ENCODE peak calls at places on chromosomes 11 and 22, in five cellular contexts. A, S, P, J and M are unnamed samples.

GRCh38 chr22:17754233-17754925 is 19.9 kb downstream of the BID start:
- DNase-seq in P (no peak), A (no peak), S (no peak), J (no peak), M (peak; percentile 29)

GRCh38 chr22:46061124-46061410 is 84.1 kb upstream of the WNT7B start:
- DNase-seq in P (no peak), S (no peak), J (no peak), A (peak; percentile 3), M (no peak)

GRCh38 chr11:81345609-81346008 is 1388.1 kb downstream of the FAM181B start:
- DNase-seq in A (no peak), P (no peak), S (no peak), J (no peak), M (no peak)

GRCh38 chr11:59875856-59876519 is 2.6 kb upstream of the OOSP3 start:
- DNase-seq in P (no peak), S (no peak), J (no peak), A (no peak), M (no peak)

GRCh38 chr22:17056807-17057206 is 28.0 kb upstream of the IL17RA start:
- DNase-seq in P (no peak), A (no peak), S (no peak), J (no peak), M (no peak)

GRCh38 chr22:28703436-28703835 is 23.8 kb upstream of the TTC28 start:
- DNase-seq in A (no peak), P (no peak), J (no peak), S (no peak), M (no peak)

GRCh38 chr22:19179472-19180048 is 1.0 kb upstream of the SLC25A1 start:
- DNase-seq in A (peak; percentile 86), P (peak; percentile 79), S (peak; percentile 76), J (peak; percentile 86), M (peak; percentile 81)

GRCh38 chr11:133982151-133982550 is 25.4 kb upstream of the IGSF9B start:
- DNase-seq in S (no peak), A (no peak), J (no peak), P (no peak), M (no peak)

GRCh38 chr11:116563713-116564050 is 209.1 kb downstream of the BUD13 start:
- DNase-seq in A (no peak), P (no peak), J (no peak), S (no peak), M (no peak)

GRCh38 chr11:119373917-119374631 is 7.4 kb downstream of the USP2 start:
- DNase-seq in J (peak; percentile 79), P (peak; percentile 74), S (peak; percentile 55), A (peak; percentile 84), M (peak; percentile 89)

GRCh38 chr11:84906995-84907394 is 720.1 kb downstream of the DLG2 start:
- DNase-seq in P (no peak), J (no peak), A (no peak), S (no peak), M (no peak)

GRCh38 chr11:23509023-23509422 is 648.7 kb upstream of the CCDC179 start:
- DNase-seq in A (no peak), J (no peak), S (no peak), P (no peak), M (no peak)

GRCh38 chr11:9982796-9983579 is 311.0 kb downstream of the SBF2 start:
- DNase-seq in S (no peak), A (peak; percentile 38), P (no peak), J (no peak), M (peak; percentile 76)

GRCh38 chr11:48210052-48210451 is 6.6 kb upstream of the OR4B1 start:
- DNase-seq in S (no peak), A (no peak), J (no peak), P (no peak), M (peak; percentile 21)

GRCh38 chr11:76795285-76795935 is 12.3 kb downstream of the TSKU start:
- DNase-seq in S (no peak), J (no peak), A (no peak), P (no peak), M (no peak)

GRCh38 chr11:103359221-103359620 is 250.0 kb downstream of the DYNC2H1 start:
- DNase-seq in J (no peak), P (no peak), S (no peak), A (no peak), M (no peak)

GRCh38 chr11:77542296-77542695 is 47.5 kb upstream of the AQP11 start:
- DNase-seq in A (no peak), S (no peak), J (no peak), P (no peak), M (no peak)

GRCh38 chr11:2791521-2792375 is 92.0 kb upstream of the KCNQ1OT1 start:
- DNase-seq in J (peak; percentile 30), S (no peak), P (no peak), A (peak; percentile 14), M (no peak)

GRCh38 chr11:110317516-110317932 is 21.1 kb upstream of the RDX start:
- DNase-seq in P (no peak), S (peak; percentile 43), J (no peak), A (no peak), M (peak; percentile 87)

GRCh38 chr11:69463181-69463891 is 18.1 kb upstream of the LINC01488 start:
- DNase-seq in A (no peak), P (no peak), J (no peak), S (no peak), M (no peak)

GRCh38 chr22:28344893-28345292 is 334.7 kb downstream of the TTC28 start:
- DNase-seq in P (no peak), A (no peak), S (no peak), J (no peak), M (no peak)

GRCh38 chr11:117506856-117507425 is 179.3 kb downstream of the CEP164 start:
- DNase-seq in A (no peak), S (no peak), J (no peak), P (no peak), M (no peak)

GRCh38 chr11:43830928-43831440 is 49.6 kb upstream of the ALKBH3 start:
- DNase-seq in A (peak; percentile 8), J (no peak), S (peak; percentile 99), P (no peak), M (peak; percentile 90)

GRCh38 chr11:57214087-57214395 is 23.0 kb downstream of the APLNR start:
- DNase-seq in A (no peak), S (no peak), P (no peak), J (no peak), M (no peak)

GRCh38 chr22:42621505-42622002 is 6.9 kb upstream of the POLDIP3 start:
- DNase-seq in J (peak; percentile 69), S (no peak), A (peak; percentile 80), P (peak; percentile 68), M (peak; percentile 64)

GRCh38 chr22:22110548-22111266 is 128.1 kb upstream of the TOP3B start:
- DNase-seq in P (no peak), S (no peak), J (peak; percentile 40), A (peak; percentile 51), M (peak; percentile 53)

GRCh38 chr11:125175166-125175565 is 10.6 kb downstream of the PKNOX2 start:
- DNase-seq in J (no peak), P (no peak), A (no peak), S (no peak), M (no peak)

GRCh38 chr11:16346975-16347374 is 9.4 kb downstream of the SOX6 start:
- DNase-seq in P (no peak), A (no peak), S (no peak), J (no peak), M (peak; percentile 49)

GRCh38 chr11:16392646-16393045 is 36.3 kb upstream of the SOX6 start:
- DNase-seq in P (no peak), S (no peak), A (no peak), J (no peak), M (no peak)

GRCh38 chr11:27995082-27995481 is 112.9 kb downstream of the KIF18A start:
- DNase-seq in S (peak; percentile 84), J (no peak), A (no peak), P (no peak), M (no peak)

GRCh38 chr11:67354314-67355022 is 1.1 kb upstream of the POLD4 start:
- DNase-seq in A (peak; percentile 90), P (peak; percentile 68), S (peak; percentile 97), J (peak; percentile 90), M (no peak)

GRCh38 chr22:25060522-25061071 is 108.1 kb downstream of the KIAA1671 start:
- DNase-seq in A (no peak), S (no peak), J (no peak), P (no peak), M (no peak)
- H3K36me3 ChIP-seq in A (no peaks in the 10 kb centered on the region), S (no peaks in the 10 kb centered on the region), J (no peaks in the 10 kb centered on the region), P (no peaks in the 10 kb centered on the region), M (no peaks in the 10 kb centered on the region)

DNA sequence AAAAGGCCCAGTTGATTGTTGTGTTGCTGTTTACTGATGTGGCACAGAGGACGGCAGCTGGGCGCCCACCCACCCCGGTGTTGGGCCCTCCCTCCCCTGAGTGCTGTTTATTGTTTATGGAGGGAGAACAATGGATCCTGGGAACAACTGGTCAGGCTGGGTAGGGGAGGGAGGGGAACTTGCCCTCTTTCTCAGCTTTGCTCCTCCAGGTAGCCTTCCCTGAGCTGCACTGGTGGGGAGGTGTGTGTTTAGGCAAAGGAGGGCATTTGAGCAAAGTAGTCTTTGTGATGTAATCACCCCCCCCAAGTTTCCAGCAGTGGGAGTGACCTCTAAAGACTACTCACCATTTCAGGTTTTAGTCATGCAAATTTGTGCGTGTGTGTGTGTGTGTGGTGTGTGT is 1035.3 kb downstream of the NTM start:
- DNase-seq in A (no peak), J (no peak), P (no peak), S (no peak), M (no peak)
- H3K4me3 ChIP-seq in A (no peak overlapping the region), J (no peak overlapping the region), P (no peak overlapping the region), S (no peak overlapping the region), M (no peak overlapping the region)

GRCh38 chr11:127074151-127074761 is 73.7 kb upstream of the KIRREL3 start:
- DNase-seq in S (peak; percentile 37), A (peak; percentile 66), P (no peak), J (peak; percentile 34), M (peak; percentile 49)
- TF ChIP-seq CTCF in S (no peak), A (peak; percentile 43), P (no peak), J (no peak), M (peak; percentile 46)

DNA sequence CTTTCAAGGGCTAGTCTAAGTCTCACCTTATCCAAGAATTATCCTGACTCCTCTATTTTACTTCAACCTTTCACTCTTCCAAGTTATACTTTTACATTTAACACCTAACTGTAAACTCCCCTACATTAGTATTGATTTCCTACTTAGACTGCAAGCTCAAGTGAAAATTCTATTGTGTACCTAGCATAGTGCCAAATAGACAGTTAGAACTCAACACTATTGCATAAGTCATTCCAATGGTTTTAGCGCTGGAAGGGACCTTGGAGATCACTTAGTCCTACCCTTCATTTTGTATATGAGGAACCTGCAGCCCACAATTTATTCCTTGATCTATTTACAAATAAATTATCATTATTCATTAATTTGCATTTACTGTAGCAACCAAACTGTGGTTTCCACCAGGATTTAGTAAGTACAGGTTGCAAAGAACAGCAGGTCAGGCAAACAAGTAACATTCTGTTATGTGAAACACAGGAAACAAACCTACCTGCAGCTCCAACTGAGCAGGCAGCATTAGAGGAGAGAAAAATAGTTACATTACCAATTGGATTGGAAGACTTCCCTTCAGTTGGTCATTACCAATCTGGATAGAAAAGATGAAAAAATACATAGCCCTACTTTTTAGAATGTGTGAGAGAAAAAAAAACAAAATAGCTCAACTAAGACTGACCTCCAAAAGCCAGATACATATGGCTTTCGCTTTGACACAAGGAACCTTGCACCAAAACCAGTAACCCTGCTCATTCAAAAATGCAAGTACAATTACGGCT is 33.7 kb upstream of the NFRKB start:
- DNase-seq in J (no peak), A (no peak), S (no peak), P (no peak), M (no peak)
- H3K36me3 ChIP-seq in J (no peaks in the 10 kb centered on the region), A (no peaks in the 10 kb centered on the region), S (peaks cover 4% of the 10 kb centered on the region), P (peaks cover 12% of the 10 kb centered on the region), M (no peaks in the 10 kb centered on the region)

GRCh38 chr11:19173004-19173689 is 28.6 kb downstream of the CSRP3 start:
- DNase-seq in J (no peak), S (no peak), P (no peak), A (no peak), M (no peak)
- H3K4me3 ChIP-seq in J (no peak overlapping the region), S (no peak overlapping the region), P (no peak overlapping the region), A (no peak overlapping the region), M (no peak overlapping the region)

GRCh38 chr11:65314501-65315203 is at the start of gene CDC42EP2:
- DNase-seq in A (peak; percentile 92), P (peak; percentile 86), S (peak; percentile 70), J (peak; percentile 91), M (peak; percentile 85)
- TF ChIP-seq CTCF in A (no peak), P (no peak), S (no peak), J (no peak), M (no peak)